ENCODE peak calls at places on chromosomes 5 and 9, in eight cellular contexts. R is GM23248, M is PC-9, N is neural progenitor cell, F is PC-3, K is hepatocyte, T is osteoblast, H is HCT116. O is an unnamed sample. For H4K20me1 and H3K27me3, the result is how much of the 10 kb centered on the place peaks cover.

GRCh38 chr5:68137451-68138190 is 77.9 kb upstream of the PIK3R1 start:
- DNase-seq in K (no peak), R (peak), H (no peak), T (peak), M (no peak), F (no peak), N (no peak), O (no peak)

GRCh38 chr9:127912882-127913281 is 4.0 kb downstream of the ST6GALNAC4 start:
- DNase-seq in F (peak), R (no peak), T (peak), H (no peak), K (peak), N (no peak), M (no peak), O (no peak)

GRCh38 chr5:172939045-172939444 is 20.2 kb upstream of the RPL26L1 start:
- DNase-seq in K (no peak), H (peak), M (no peak), T (no peak), F (peak), R (peak), N (peak), O (no peak)

GRCh38 chr5:113181853-113182490 is 205.4 kb downstream of the DCP2 start:
- DNase-seq in T (no peak), F (no peak), K (no peak), R (no peak), N (no peak), H (no peak), M (no peak), O (no peak)

GRCh38 chr5:56085205-56085604 is 90.4 kb upstream of the IL6ST start:
- DNase-seq in M (no peak), T (no peak), N (no peak), F (no peak), R (no peak), K (no peak), H (no peak), O (no peak)

GRCh38 chr5:123610665-123611406 is 98.9 kb downstream of the CSNK1G3 start:
- DNase-seq in H (peak), N (peak), M (peak), T (peak), K (peak), F (peak), R (peak), O (peak)

GRCh38 chr9:8825600-8826147 is 1026.1 kb upstream of the DMAC1 start:
- DNase-seq in K (no peak), T (no peak), M (no peak), N (no peak), R (no peak), H (no peak), F (no peak), O (no peak)

GRCh38 chr5:78907255-78907886 is 77.7 kb downstream of the ARSB start:
- DNase-seq in H (no peak), T (peak), M (no peak), F (no peak), K (peak), N (no peak), R (peak), O (peak)

GRCh38 chr9:130794923-130795495 is 40.0 kb upstream of the ABL1 start:
- DNase-seq in K (no peak), T (no peak), N (no peak), M (no peak), H (no peak), R (peak), F (no peak), O (no peak)

GRCh38 chr5:12292610-12293204 is 388.5 kb upstream of the CTNND2 start:
- DNase-seq in M (no peak), T (no peak), N (peak), K (peak), R (peak), H (no peak), F (peak), O (peak)

GRCh38 chr9:134778156-134778555 is 102.5 kb upstream of the FCN2 start:
- DNase-seq in F (no peak), T (no peak), R (no peak), K (no peak), M (no peak), N (no peak), H (no peak), O (no peak)

GRCh38 chr5:116076496-116076895 is 8.3 kb upstream of the COMMD10 start:
- DNase-seq in K (no peak), H (no peak), M (no peak), R (no peak), T (peak), F (no peak), N (no peak), O (no peak)

GRCh38 chr9:36306481-36307306 is 48.4 kb upstream of the GNE start:
- DNase-seq in T (peak), K (no peak), M (peak), F (peak), R (no peak), N (no peak), H (no peak), O (peak)

GRCh38 chr5:77390222-77390621 is 101.9 kb downstream of the WDR41 start:
- DNase-seq in T (peak), M (no peak), F (no peak), R (peak), N (no peak), K (no peak), H (no peak), O (no peak)

GRCh38 chr5:13843181-13843846 is 101.2 kb downstream of the DNAH5 start:
- DNase-seq in R (no peak), N (no peak), F (no peak), T (no peak), K (no peak), M (no peak), H (no peak), O (no peak)

GRCh38 chr9:33517373-33517772 is 6.7 kb upstream of the ANKRD18B start:
- DNase-seq in M (peak), R (peak), T (no peak), H (no peak), K (peak), F (peak), N (peak), O (peak)

DNA sequence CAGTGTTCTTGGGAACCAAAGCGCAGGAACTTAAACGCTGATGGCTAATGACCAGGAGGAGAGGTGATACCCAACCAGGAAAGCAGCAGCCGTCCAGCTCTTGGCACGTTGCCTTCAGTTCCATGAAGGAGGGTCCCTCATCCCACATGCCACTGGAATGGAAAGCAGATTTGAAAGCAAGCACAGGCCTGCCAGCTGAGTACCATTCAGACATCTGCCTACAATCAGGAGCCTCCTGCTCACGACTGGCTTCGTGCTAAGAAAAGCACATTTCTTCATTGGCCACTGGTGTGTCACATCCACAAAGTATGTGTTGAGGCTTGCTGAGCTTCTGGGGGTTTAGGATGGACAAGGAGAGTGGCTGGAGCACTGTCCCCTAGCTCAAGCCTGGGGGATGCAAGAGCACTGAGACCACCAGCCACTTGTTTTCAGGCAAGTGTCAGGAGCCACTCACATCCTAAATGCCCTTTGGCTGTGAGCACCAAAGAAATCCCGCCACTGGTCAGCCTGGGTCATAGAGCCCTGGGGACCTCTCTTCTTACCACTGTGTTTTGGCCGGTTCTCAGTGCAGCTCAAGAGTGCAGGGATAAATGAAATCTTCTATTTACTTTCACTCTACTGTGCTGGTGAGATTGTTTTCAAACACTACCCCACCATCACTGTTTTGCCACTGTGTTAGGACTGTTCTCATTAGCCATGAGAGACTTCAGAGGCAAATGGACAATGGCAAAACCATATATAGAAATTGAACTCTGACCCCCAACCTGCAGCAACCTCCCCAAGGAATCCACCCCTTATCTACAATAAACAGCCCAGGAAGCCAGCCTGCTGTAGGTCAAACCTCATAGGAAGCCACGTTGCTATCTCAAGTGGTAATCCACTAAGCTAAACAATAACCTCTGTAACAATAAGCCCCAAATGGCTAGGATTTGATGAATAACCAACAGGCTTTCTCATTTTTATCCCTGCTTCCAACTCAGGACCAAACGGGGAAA is 58.3 kb downstream of the MTX3 start:
- DNase-seq in T (peak), K (no peak), F (no peak), R (peak), H (no peak), M (no peak), N (no peak), O (peak)
- H4K20me1 ChIP-seq in T (under half), K (under half), F (under half), R (under half), H (under half), M (under half), N (under half), O (under half)

GRCh38 chr5:138257583-138257982 is 16.8 kb downstream of the GFRA3 start:
- DNase-seq in M (no peak), R (no peak), H (no peak), K (no peak), N (no peak), F (no peak), T (peak), O (no peak)

GRCh38 chr5:138252944-138253343 is 21.5 kb downstream of the GFRA3 start:
- DNase-seq in M (no peak), R (no peak), K (no peak), N (peak), F (no peak), T (no peak), H (no peak), O (no peak)

GRCh38 chr5:138264183-138264582 is 10.2 kb downstream of the GFRA3 start:
- DNase-seq in T (peak), F (no peak), M (no peak), K (no peak), N (no peak), R (no peak), H (no peak), O (no peak)

GRCh38 chr5:138263581-138263980 is 10.8 kb downstream of the GFRA3 start:
- DNase-seq in H (no peak), T (no peak), M (no peak), R (no peak), K (no peak), F (no peak), N (no peak), O (no peak)

GRCh38 chr5:138258704-138259285 is 15.6 kb downstream of the GFRA3 start:
- DNase-seq in M (no peak), F (no peak), R (peak), N (no peak), T (peak), K (no peak), H (no peak), O (no peak)
- H2AFZ ChIP-seq in M (no peak), F (no peak), R (no peak), N (no peak), T (no peak), K (no peak), H (no peak), O (no peak)

DNA sequence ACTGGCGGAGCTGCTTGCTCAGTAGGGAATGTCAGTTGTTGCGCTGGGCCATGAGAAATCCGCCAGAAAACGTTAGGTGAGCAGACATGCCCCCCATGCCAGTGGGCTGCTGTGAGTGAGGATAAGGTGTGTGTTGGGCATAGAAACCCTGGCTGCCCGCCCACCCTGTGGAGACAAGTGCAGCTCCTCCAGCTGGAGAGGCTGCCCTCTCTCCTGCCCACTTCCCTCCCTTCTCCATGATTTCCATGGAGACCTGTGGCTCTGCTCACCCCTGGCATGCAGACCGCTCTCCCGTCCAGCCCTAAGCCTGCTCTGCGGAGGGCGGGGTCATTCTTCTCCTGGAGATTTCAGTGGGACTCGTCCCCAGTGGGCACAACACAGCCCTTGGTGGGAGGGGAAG is 133.0 kb upstream of the FAM120A start:
- DNase-seq in T (no peak), H (no peak), M (no peak), R (no peak), K (no peak), N (no peak), F (no peak), O (no peak)
- H3K27me3 ChIP-seq in T (under half), H (under half), M (under half), R (under half), K (under half), N (under half), F (under half), O (under half)

GRCh38 chr9:129632460-129632859 is 6.5 kb downstream of the NTMT1 start:
- DNase-seq in R (peak), T (no peak), F (no peak), K (no peak), N (no peak), H (no peak), M (no peak), O (no peak)
- H4K20me1 ChIP-seq in R (under half), T (half or more), F (under half), K (half or more), N (half or more), H (under half), M (half or more), O (under half)

GRCh38 chr9:110802416-110803035 is 133.9 kb downstream of the MUSK start:
- DNase-seq in M (no peak), T (no peak), N (no peak), K (no peak), H (no peak), R (peak), F (peak), O (no peak)

GRCh38 chr9:110799396-110799795 is 130.8 kb downstream of the MUSK start:
- DNase-seq in K (no peak), M (no peak), N (no peak), R (peak), T (no peak), F (no peak), H (no peak), O (no peak)

GRCh38 chr9:110801426-110801825 is 132.8 kb downstream of the MUSK start:
- DNase-seq in N (no peak), H (no peak), T (no peak), M (no peak), K (no peak), R (no peak), F (peak), O (no peak)

GRCh38 chr9:110797611-110798010 is 129.0 kb downstream of the MUSK start:
- DNase-seq in N (no peak), H (no peak), R (peak), F (peak), K (no peak), M (peak), T (no peak), O (peak)
- H2AFZ ChIP-seq in N (no peak), H (no peak), R (peak), F (no peak), K (no peak), M (no peak), T (peak), O (no peak)

GRCh38 chr9:27358007-27358406 is 61.1 kb upstream of the EQTN start:
- DNase-seq in N (no peak), F (no peak), H (no peak), R (no peak), K (no peak), M (no peak), T (no peak), O (no peak)
- H3K27me3 ChIP-seq in N (under half), F (under half), H (under half), R (under half), K (under half), M (under half), T (under half), O (under half)

GRCh38 chr9:97628668-97629067 is 4.5 kb downstream of the TSTD2 start:
- DNase-seq in M (no peak), F (no peak), H (no peak), K (no peak), N (peak), T (no peak), R (no peak), O (no peak)

GRCh38 chr9:97625620-97626019 is 7.5 kb downstream of the TSTD2 start:
- DNase-seq in F (no peak), T (no peak), M (no peak), R (no peak), H (no peak), N (no peak), K (no peak), O (no peak)

GRCh38 chr9:97632406-97632991 is 669 bp downstream of the TSTD2 start:
- DNase-seq in T (peak), N (peak), K (peak), F (no peak), H (no peak), R (peak), M (peak), O (no peak)

GRCh38 chr9:97627624-97628023 is 5.5 kb downstream of the TSTD2 start:
- DNase-seq in N (no peak), M (no peak), R (peak), F (no peak), K (no peak), T (no peak), H (no peak), O (no peak)

GRCh38 chr9:97629136-97629535 is 4.0 kb downstream of the TSTD2 start:
- DNase-seq in T (no peak), N (no peak), M (no peak), R (no peak), F (no peak), H (no peak), K (no peak), O (no peak)
- H4K20me1 ChIP-seq in T (under half), N (under half), M (under half), R (under half), F (under half), H (under half), K (under half), O (under half)

O was measured in mammary epithelial cell.